ENCODE peak calls at places on chromosomes 5 and 9, in four cellular contexts. One of them, this sample, is unnamed.

GRCh38 chr5:131096774-131097695 is 68.0 kb downstream of the HINT1 start:
- DNase-seq in left ventricle myocardium superior: no peak
- DNase-seq in non-pigmented ciliary epithelial cell: no peak
- DNase-seq in GM03348: no peak
- DNase-seq in this sample: no peak

GRCh38 chr5:97019435-97020117 is 83.7 kb downstream of the LNPEP start:
- DNase-seq in left ventricle myocardium superior: no peak
- DNase-seq in non-pigmented ciliary epithelial cell: peak
- DNase-seq in GM03348: no peak
- DNase-seq in this sample: no peak

GRCh38 chr9:85898288-85898802 is 42.6 kb upstream of the NAA35 start:
- DNase-seq in left ventricle myocardium superior: no peak
- DNase-seq in non-pigmented ciliary epithelial cell: no peak
- DNase-seq in GM03348: no peak
- DNase-seq in this sample: no peak

GRCh38 chr5:173010547-173011464 is 27.2 kb downstream of the ATP6V0E1 start:
- DNase-seq in left ventricle myocardium superior: peak
- DNase-seq in non-pigmented ciliary epithelial cell: no peak
- DNase-seq in GM03348: peak
- DNase-seq in this sample: no peak

GRCh38 chr9:69149321-69149807 is 24.7 kb upstream of the TJP2 start:
- DNase-seq in left ventricle myocardium superior: no peak
- DNase-seq in non-pigmented ciliary epithelial cell: peak
- DNase-seq in GM03348: peak
- DNase-seq in this sample: no peak

GRCh38 chr5:144812770-144813169 is 642.1 kb downstream of the KCTD16 start:
- DNase-seq in left ventricle myocardium superior: no peak
- DNase-seq in non-pigmented ciliary epithelial cell: peak
- DNase-seq in GM03348: peak
- DNase-seq in this sample: no peak

GRCh38 chr5:68264024-68264956 is 48.7 kb downstream of the PIK3R1 start:
- DNase-seq in left ventricle myocardium superior: no peak
- DNase-seq in non-pigmented ciliary epithelial cell: peak
- DNase-seq in GM03348: peak
- DNase-seq in this sample: no peak

GRCh38 chr5:27472000-27472763 is 433.8 kb upstream of the CDH9 start:
- DNase-seq in left ventricle myocardium superior: peak
- DNase-seq in non-pigmented ciliary epithelial cell: no peak
- DNase-seq in GM03348: peak
- DNase-seq in this sample: peak

GRCh38 chr9:137455361-137455991 is 3.7 kb downstream of the NSMF start:
- DNase-seq in left ventricle myocardium superior: no peak
- DNase-seq in non-pigmented ciliary epithelial cell: no peak
- DNase-seq in GM03348: no peak
- DNase-seq in this sample: no peak

GRCh38 chr5:178192244-178192643 is 5.1 kb upstream of the GMCL2 start:
- DNase-seq in left ventricle myocardium superior: no peak
- DNase-seq in non-pigmented ciliary epithelial cell: no peak
- DNase-seq in GM03348: no peak
- DNase-seq in this sample: no peak

GRCh38 chr9:108259917-108260675 is 595.7 kb downstream of the ACTL7B start:
- DNase-seq in left ventricle myocardium superior: no peak
- DNase-seq in non-pigmented ciliary epithelial cell: no peak
- DNase-seq in GM03348: no peak
- DNase-seq in this sample: no peak

GRCh38 chr9:134892820-134893420 is 12.3 kb downstream of the FCN2 start:
- DNase-seq in left ventricle myocardium superior: no peak
- DNase-seq in non-pigmented ciliary epithelial cell: no peak
- DNase-seq in GM03348: no peak
- DNase-seq in this sample: no peak

GRCh38 chr5:54220230-54221040 is 89.9 kb downstream of the ARL15 start:
- DNase-seq in left ventricle myocardium superior: no peak
- DNase-seq in non-pigmented ciliary epithelial cell: no peak
- DNase-seq in GM03348: no peak
- DNase-seq in this sample: no peak

GRCh38 chr9:90099262-90099982 is 494.6 kb downstream of the GADD45G start:
- DNase-seq in left ventricle myocardium superior: no peak
- DNase-seq in non-pigmented ciliary epithelial cell: no peak
- DNase-seq in GM03348: no peak
- DNase-seq in this sample: peak

GRCh38 chr5:14284366-14285148 is 141.4 kb downstream of the TRIO start:
- DNase-seq in left ventricle myocardium superior: no peak
- DNase-seq in non-pigmented ciliary epithelial cell: no peak
- DNase-seq in GM03348: no peak
- DNase-seq in this sample: no peak

GRCh38 chr9:93057024-93057702 is 1.3 kb upstream of the SUSD3 start:
- DNase-seq in left ventricle myocardium superior: peak
- DNase-seq in non-pigmented ciliary epithelial cell: no peak
- DNase-seq in GM03348: no peak
- DNase-seq in this sample: peak

This sample was measured in HT-29.